ENCODE peak calls at places on chromosomes 3 and 15, in ten cellular contexts. L is stimulated activated CD4-positive, alpha-beta T cell treated with anti-CD3 and anti-CD28 coated beads, TNF-alpha, amount 100 ng/mL, for 1 hour; X is MV-4-11; D is left cardiac atrium; T is fibroblast of mammary gland; Y is mesothelial cell of epicardium; Z is epithelial cell of proximal tubule; A is coronary artery; E is GM23248; R is PC-3. K is an unnamed sample.

GRCh38 chr15:39430389-39430788 is 150.5 kb upstream of the THBS1 start:
- DNase-seq in L (no peak), X (peak; percentile 4), D (no peak), T (no peak), Y (no peak), Z (no peak), A (no peak), E (no peak), R (no peak), K (no peak)

GRCh38 chr15:67690936-67691335 is 134.4 kb upstream of the SKOR1 start:
- DNase-seq in L (no peak), X (no peak), D (no peak), T (peak; percentile 64), Y (no peak), Z (peak; percentile 23), A (no peak), E (peak; percentile 35), R (peak; percentile 79), K (no peak)

GRCh38 chr3:143676021-143676420 is 172.2 kb downstream of the SLC9A9 start:
- DNase-seq in L (no peak), X (no peak), D (no peak), T (no peak), Y (no peak), Z (no peak), A (no peak), E (no peak), R (no peak), K (no peak)

GRCh38 chr15:80861776-80862175 is 82.6 kb downstream of the CEMIP start:
- DNase-seq in L (no peak), X (no peak), D (no peak), T (peak; percentile 70), Y (no peak), Z (no peak), A (no peak), E (peak; percentile 40), R (no peak), K (peak; percentile 27)

GRCh38 chr15:37221671-37222207 is 121.4 kb upstream of the MEIS2 start:
- DNase-seq in L (no peak), X (no peak), D (no peak), T (no peak), Y (no peak), Z (no peak), A (no peak), E (no peak), R (no peak), K (no peak)

GRCh38 chr3:62186967-62187366 is 186.4 kb downstream of the FEZF2 start:
- DNase-seq in L (no peak), X (peak; percentile 5), D (no peak), T (peak; percentile 44), Y (no peak), Z (no peak), A (no peak), E (peak; percentile 35), R (peak; percentile 29), K (no peak)

GRCh38 chr15:100918690-100919480 is at the start of gene LRRK1:
- DNase-seq in L (peak; percentile 14), X (peak; percentile 38), D (peak; percentile 54), T (peak; percentile 32), Y (no peak), Z (no peak), A (peak; percentile 75), E (peak; percentile 70), R (peak; percentile 58), K (peak; percentile 52)

GRCh38 chr3:138068579-138069174 is 46.7 kb downstream of the DZIP1L start:
- DNase-seq in L (peak; percentile 69), X (peak; percentile 52), D (peak; percentile 82), T (peak; percentile 89), Y (peak; percentile 83), Z (peak; percentile 9), A (peak; percentile 82), E (peak; percentile 82), R (peak; percentile 72), K (peak; percentile 75)

GRCh38 chr3:143605661-143605950 is 242.7 kb downstream of the SLC9A9 start:
- DNase-seq in L (no peak), X (no peak), D (no peak), T (no peak), Y (no peak), Z (no peak), A (no peak), E (no peak), R (no peak), K (no peak)

GRCh38 chr3:14453841-14454630 is 51.6 kb downstream of the SLC6A6 start:
- DNase-seq in L (no peak), X (no peak), D (no peak), T (no peak), Y (no peak), Z (no peak), A (no peak), E (no peak), R (no peak), K (no peak)